ENCODE peak calls at places on chromosomes 12 and 14, in six cellular contexts. M is DMS153; H is GM03348; Z is RKO; C is CD4-positive, alpha-beta T cell; Y is activated T-helper 1 cell treated with Interleukin-2 at 50 U/mL for 16 hours. J is an unnamed sample.

GRCh38 chr12:39329015-39329414 is 113.9 kb downstream of the KIF21A start:
- DNase-seq in C (no peak), Y (no peak), M (no peak), H (no peak), Z (no peak), J (peak)

GRCh38 chr14:105325716-105326567 is 11.4 kb downstream of the PACS2 start:
- DNase-seq in Z (no peak), C (no peak), H (no peak), Y (no peak), M (no peak), J (no peak)

GRCh38 chr12:111756681-111757080 is 10.1 kb upstream of the ALDH2 start:
- DNase-seq in M (no peak), Z (no peak), Y (no peak), C (no peak), H (no peak), J (no peak)

GRCh38 chr14:68111733-68112270 is 292.2 kb downstream of the RAD51B start:
- DNase-seq in H (no peak), M (peak), C (no peak), Y (no peak), Z (no peak), J (no peak)

GRCh38 chr12:49054524-49054923 is 6.1 kb downstream of the KMT2D start:
- DNase-seq in H (no peak), Y (no peak), M (no peak), Z (no peak), C (no peak), J (no peak)

GRCh38 chr14:100093322-100093721 is 28.1 kb downstream of the EVL start:
- DNase-seq in M (no peak), H (no peak), Y (no peak), Z (no peak), C (no peak), J (no peak)

GRCh38 chr12:14578646-14579045 is 11.0 kb upstream of the PLBD1 start:
- DNase-seq in H (no peak), M (no peak), Y (no peak), Z (no peak), C (no peak), J (no peak)

GRCh38 chr12:79397609-79398008 is 293.2 kb downstream of the PAWR start:
- DNase-seq in Z (no peak), C (no peak), Y (no peak), M (no peak), H (no peak), J (no peak)

GRCh38 chr12:69620921-69621320 is 10.2 kb upstream of the LRRC10 start:
- DNase-seq in Y (no peak), Z (no peak), H (no peak), M (no peak), C (no peak), J (no peak)

GRCh38 chr14:97705976-97706375 is 908.8 kb downstream of the VRK1 start:
- DNase-seq in Y (no peak), M (no peak), C (no peak), Z (no peak), H (no peak), J (no peak)

J was measured in foreskin fibroblast.